ENCODE peak calls at places on chromosomes 4 and X, in four cellular contexts. I is left colon, L is GM10248, X is NCI-H1092 treated with DMSO at 0.1 percent for 48 hours. E is an unnamed sample.

GRCh38 chr4:10108818-10109783 is 7.5 kb downstream of the WDR1 start:
- DNase-seq in I (no peak), X (no peak), L (no peak), E (peak)

GRCh38 chr4:33825685-33826084 is 2418.6 kb downstream of the ARAP2 start:
- DNase-seq in X (no peak), L (no peak), I (no peak), E (no peak)

GRCh38 chr4:186819357-186820086 is 95.9 kb upstream of the FAT1 start:
- DNase-seq in I (no peak), L (no peak), X (no peak), E (no peak)

GRCh38 chr4:122090989-122091388 is 61.1 kb upstream of the BLTP1 start:
- DNase-seq in I (no peak), L (no peak), X (no peak), E (no peak)

GRCh38 chrX:42739258-42739657 is 38.7 kb downstream of the PPP1R2C start:
- DNase-seq in L (no peak), X (no peak), I (no peak), E (peak)

GRCh38 chr4:108337923-108338322 is 169.2 kb upstream of the LEF1 start:
- DNase-seq in I (no peak), X (no peak), L (no peak), E (no peak)

GRCh38 chrX:53255738-53256191 is 25.6 kb downstream of the IQSEC2 start:
- DNase-seq in I (no peak), X (no peak), L (no peak), E (no peak)

GRCh38 chr4:20318899-20319291 is 67.2 kb downstream of the SLIT2 start:
- DNase-seq in X (no peak), I (no peak), L (no peak), E (no peak)

GRCh38 chr4:139054791-139055376 is 39.3 kb downstream of the NOCT start:
- DNase-seq in L (no peak), I (no peak), X (no peak), E (no peak)

GRCh38 chrX:118360429-118361125 is 14.7 kb downstream of the WDR44 start:
- DNase-seq in L (no peak), X (no peak), I (no peak), E (peak)

GRCh38 chrX:136525738-136526606 is 6.0 kb upstream of the VGLL1 start:
- DNase-seq in X (peak), L (no peak), I (peak), E (peak)

GRCh38 chrX:15335135-15336022 is at the start of gene PIGA:
- DNase-seq in X (peak), L (peak), I (peak), E (peak)

E was measured in dermis microvascular lymphatic vessel endothelial cell.